ENCODE peak calls at places on chromosomes 3 and 15, in seven cellular contexts. U is HCT116, P is GM12878, W is K562, B is HepG2, C is SK-N-SH, I is H1. M is an unnamed sample.

GRCh38 chr3:124246949-124247348 is 255.0 kb upstream of the ROPN1 start:
- DNase-seq in P (no peak), U (peak), C (no peak), I (no peak), W (peak), B (peak), M (peak)

GRCh38 chr3:10238330-10238995 is 9.8 kb upstream of the TATDN2 start:
- DNase-seq in B (no peak), I (no peak), U (no peak), W (peak), C (no peak), P (no peak), M (no peak)

GRCh38 chr15:81235781-81236507 is 39.3 kb downstream of the IL16 start:
- DNase-seq in U (no peak), B (no peak), W (peak), P (no peak), I (no peak), C (no peak), M (peak)

GRCh38 chr15:45205192-45205591 is 17.4 kb upstream of the SHF start:
- DNase-seq in B (peak), P (peak), U (peak), C (peak), W (peak), I (no peak), M (peak)

GRCh38 chr15:47411733-47412530 is 305.4 kb upstream of the SEMA6D start:
- DNase-seq in W (no peak), P (no peak), I (no peak), C (peak), U (no peak), B (no peak), M (peak)

GRCh38 chr3:141011511-141012262 is 39.5 kb upstream of the SPSB4 start:
- DNase-seq in B (peak), P (no peak), U (peak), I (peak), W (peak), C (peak), M (peak)

GRCh38 chr3:195849322-195850074 is 37.8 kb upstream of the MUC4 start:
- DNase-seq in I (no peak), P (no peak), B (peak), W (no peak), U (no peak), C (no peak), M (peak)

GRCh38 chr3:32593903-32594525 is 23.4 kb upstream of the DYNC1LI1 start:
- DNase-seq in U (no peak), W (no peak), C (no peak), B (no peak), P (no peak), I (no peak), M (no peak)

GRCh38 chr3:172040976-172041963 is 1.9 kb downstream of the FNDC3B start:
- DNase-seq in C (peak), P (no peak), I (no peak), B (no peak), U (no peak), W (no peak), M (no peak)

GRCh38 chr3:133930341-133930933 is 34.8 kb upstream of the RAB6B start:
- DNase-seq in U (peak), C (peak), W (peak), I (no peak), B (peak), P (no peak), M (peak)

DNA sequence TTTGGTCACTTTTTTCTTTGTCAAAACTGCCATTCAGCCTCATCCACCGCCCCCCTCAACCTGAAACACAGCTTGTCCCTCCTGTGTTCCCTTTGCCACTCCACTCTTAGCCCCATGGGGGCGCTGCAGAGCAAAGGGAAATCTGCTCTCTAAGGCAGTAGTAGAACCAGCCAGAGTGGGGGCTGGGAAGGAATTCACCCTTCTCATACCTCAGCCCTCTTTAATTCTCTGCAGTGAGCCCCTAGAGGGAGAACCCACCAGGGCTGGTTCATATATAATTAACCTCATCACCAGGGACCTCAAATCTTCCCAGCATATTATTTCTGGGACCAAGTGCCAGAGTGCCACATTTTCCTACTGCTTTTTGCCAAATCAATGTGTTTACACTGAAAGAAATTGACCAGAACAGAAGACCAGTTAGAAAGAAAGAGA is 2.8 kb upstream of the BCL6 start:
- DNase-seq in B (peak), I (peak), P (no peak), C (peak), U (peak), W (peak), M (peak)
- TF ChIP-seq POLR2AphosphoS5 in B (no peak), I (no peak), P (no peak), C (no peak), U (peak), W (no peak), M (no peak)

GRCh38 chr3:47895241-47895640 is 92.3 kb downstream of the DHX30 start:
- DNase-seq in P (no peak), U (no peak), I (no peak), B (no peak), W (no peak), C (no peak), M (no peak)
- TF ChIP-seq MAX in P (no peak), U (no peak), I (no peak), B (no peak), W (no peak), C (no peak), M (no peak)

GRCh38 chr3:29313074-29313473 is 32.2 kb downstream of the RBMS3 start:
- DNase-seq in C (no peak), U (no peak), B (no peak), W (no peak), P (no peak), I (no peak), M (no peak)
- H2AFZ ChIP-seq in C (no peak), U (no peak), B (no peak), W (no peak), P (peak), I (no peak), M (no peak)

GRCh38 chr3:128550113-128550440 is 57.1 kb upstream of the GATA2 start:
- DNase-seq in P (no peak), I (no peak), B (no peak), C (no peak), W (no peak), U (no peak), M (peak)

GRCh38 chr3:128548426-128549282 is 55.7 kb upstream of the GATA2 start:
- DNase-seq in B (no peak), U (no peak), P (no peak), C (no peak), I (no peak), W (peak), M (peak)

GRCh38 chr3:128550471-128551126 is 57.6 kb upstream of the GATA2 start:
- DNase-seq in P (no peak), C (no peak), W (no peak), U (no peak), B (no peak), I (no peak), M (peak)

GRCh38 chr3:128548011-128548410 is 55.0 kb upstream of the GATA2 start:
- DNase-seq in C (no peak), B (no peak), U (no peak), P (no peak), W (no peak), I (no peak), M (peak)

DNA sequence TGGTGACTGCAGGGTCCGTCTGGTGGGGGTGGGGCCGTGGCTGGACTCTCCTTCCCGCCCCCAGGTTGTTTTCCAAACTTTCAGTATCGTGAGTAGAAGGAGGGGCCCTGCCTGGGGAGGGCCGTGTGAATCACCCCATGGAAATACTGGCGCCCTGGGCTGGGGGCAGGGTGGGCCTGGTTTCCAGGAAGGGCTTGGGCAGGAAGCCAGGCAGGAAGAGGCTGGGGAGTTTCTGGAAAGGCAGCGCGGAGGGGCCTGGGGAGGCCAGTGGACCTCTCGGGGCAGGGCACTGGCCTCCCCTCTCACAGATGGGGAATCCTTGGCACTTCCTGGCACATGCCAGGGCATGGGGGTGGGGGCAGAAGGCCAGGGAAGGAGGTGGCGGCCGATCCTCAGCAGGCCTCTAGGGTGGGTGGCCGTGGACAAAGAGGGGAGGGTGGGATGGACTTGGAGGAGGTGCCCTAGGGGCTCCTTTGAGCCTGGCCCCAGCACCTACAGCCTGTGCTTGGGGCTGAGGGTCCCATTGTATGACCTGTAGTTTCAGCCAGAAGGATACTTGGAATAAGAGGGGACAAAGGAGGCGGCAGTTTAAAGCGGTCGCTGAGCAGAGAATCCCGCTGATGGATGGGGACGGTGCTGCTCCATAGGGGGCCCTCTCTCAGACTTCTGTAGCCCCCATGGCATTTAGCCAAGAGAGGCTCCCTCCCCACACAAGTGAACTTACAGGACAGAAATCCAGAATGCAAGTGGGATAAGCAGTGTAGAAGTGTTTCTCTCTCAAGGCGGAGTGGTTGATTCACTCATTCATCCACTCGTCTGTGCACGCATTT is 56.5 kb upstream of the GATA2 start:
- DNase-seq in W (peak), C (peak), P (no peak), I (no peak), B (peak), U (no peak), M (peak)
- TF ChIP-seq POLR2AphosphoS5 in W (no peak), C (peak), P (no peak), I (no peak), B (no peak), U (no peak), M (peak)

DNA sequence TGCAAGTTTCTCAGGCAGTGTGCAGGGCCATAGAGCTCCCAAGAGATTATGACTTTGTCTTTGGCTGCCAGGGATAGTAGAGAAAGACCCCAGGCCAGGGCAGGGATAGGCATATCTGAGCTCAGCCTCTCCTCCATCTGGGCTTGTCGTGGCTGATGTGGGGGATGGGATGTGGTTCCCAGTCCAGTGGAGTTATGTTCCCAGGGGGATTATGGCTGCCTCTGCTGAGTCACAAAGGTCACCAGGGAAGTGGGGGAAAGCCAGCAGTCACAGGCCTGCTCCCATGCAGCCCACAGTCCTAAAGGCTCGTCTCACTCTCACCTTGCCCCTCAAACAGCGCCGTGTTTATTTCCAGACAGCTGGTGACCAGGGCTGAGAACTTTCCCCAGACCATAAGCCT is 354.9 kb downstream of the SI start:
- DNase-seq in C (no peak), W (no peak), B (peak), U (no peak), I (no peak), P (no peak), M (no peak)
- TF ChIP-seq MAX in C (no peak), W (no peak), B (no peak), U (no peak), I (no peak), P (no peak), M (no peak)